ENCODE peak calls at places on chromosomes 7 and 10, in ten cellular contexts. C is cardiac muscle cell, A is cardiac fibroblast, R is IMR-90, B is GM12865, E is uterus, W is AG10803, Z is fibroblast of lung, I is astrocyte of the spinal cord, G is BJ. P is an unnamed sample.

GRCh38 chr7:111903797-111904196 is 302.4 kb downstream of the DOCK4 start:
- DNase-seq in C (no peak), A (no peak), R (no peak), B (no peak), E (no peak), W (no peak), Z (peak; percentile 6), I (no peak), G (no peak), P (no peak)

GRCh38 chr10:45354261-45354660 is 19.8 kb upstream of the ALOX5 start:
- DNase-seq in C (no peak), A (no peak), R (no peak), B (peak; percentile 63), E (no peak), W (peak; percentile 33), Z (no peak), I (no peak), G (no peak), P (no peak)

GRCh38 chr10:5219262-5219661 is 22.6 kb downstream of the AKR1C4 start:
- DNase-seq in C (no peak), A (no peak), R (no peak), B (no peak), E (no peak), W (no peak), Z (no peak), I (no peak), G (no peak), P (no peak)

GRCh38 chr7:50418934-50419333 is 31.2 kb downstream of the FIGNL1 start:
- DNase-seq in C (no peak), A (no peak), R (no peak), B (no peak), E (no peak), W (no peak), Z (no peak), I (no peak), G (no peak), P (no peak)

GRCh38 chr10:78991187-78991586 is 77.6 kb upstream of the ZMIZ1 start:
- DNase-seq in C (no peak), A (no peak), R (peak; percentile 46), B (peak; percentile 20), E (no peak), W (no peak), Z (peak; percentile 65), I (peak; percentile 29), G (no peak), P (peak; percentile 60)

GRCh38 chr7:107579881-107580715 is at the start of gene BCAP29:
- DNase-seq in C (peak; percentile 70), A (peak; percentile 60), R (peak; percentile 25), B (peak; percentile 87), E (peak; percentile 65), W (peak; percentile 57), Z (peak; percentile 61), I (peak; percentile 61), G (no peak), P (peak; percentile 66)

GRCh38 chr7:148527717-148528168 is 62.8 kb upstream of the C7orf33 start:
- DNase-seq in C (peak; percentile 87), A (peak; percentile 82), R (peak; percentile 71), B (peak; percentile 95), E (peak; percentile 32), W (peak; percentile 82), Z (peak; percentile 69), I (peak; percentile 74), G (peak; percentile 11), P (peak; percentile 93)

GRCh38 chr7:159027091-159027802 is 117.4 kb downstream of the VIPR2 start:
- DNase-seq in C (no peak), A (no peak), R (no peak), B (no peak), E (no peak), W (no peak), Z (no peak), I (no peak), G (no peak), P (peak; percentile 1)

GRCh38 chr7:71824356-71824755 is 587.8 kb downstream of the CALN1 start:
- DNase-seq in C (peak; percentile 23), A (no peak), R (no peak), B (no peak), E (no peak), W (peak; percentile 63), Z (peak; percentile 87), I (peak; percentile 89), G (no peak), P (peak; percentile 70)

GRCh38 chr7:90250601-90251303 is 5.8 kb downstream of the CFAP69 start:
- DNase-seq in C (peak; percentile 90), A (peak; percentile 89), R (peak; percentile 40), B (no peak), E (no peak), W (peak; percentile 94), Z (peak; percentile 60), I (peak; percentile 10), G (peak; percentile 69), P (peak; percentile 88)

GRCh38 chr7:130010689-130011412 is 40.3 kb downstream of the ZC3HC1 start:
- DNase-seq in C (peak; percentile 93), A (peak; percentile 94), R (peak; percentile 88), B (peak; percentile 95), E (peak; percentile 85), W (peak; percentile 88), Z (peak; percentile 79), I (peak; percentile 89), G (peak; percentile 61), P (peak; percentile 91)

GRCh38 chr7:119783799-119784198 is 489.2 kb upstream of the KCND2 start:
- DNase-seq in C (peak; percentile 68), A (peak; percentile 54), R (peak; percentile 0), B (no peak), E (no peak), W (no peak), Z (peak; percentile 49), I (peak; percentile 28), G (no peak), P (peak; percentile 44)

GRCh38 chr10:1216576-1217236 is 160.5 kb downstream of the WDR37 start:
- DNase-seq in C (no peak), A (no peak), R (no peak), B (no peak), E (no peak), W (no peak), Z (no peak), I (no peak), G (no peak), P (no peak)

GRCh38 chr10:132848306-132848705 is 62.4 kb upstream of the NKX6-2 start:
- DNase-seq in C (no peak), A (no peak), R (no peak), B (no peak), E (no peak), W (no peak), Z (no peak), I (no peak), G (no peak), P (no peak)

GRCh38 chr7:129702761-129703338 is 91.3 kb downstream of the NRF1 start:
- DNase-seq in C (no peak), A (no peak), R (no peak), B (no peak), E (no peak), W (no peak), Z (peak; percentile 26), I (peak; percentile 3), G (no peak), P (no peak)

GRCh38 chr7:129975309-129975708 is 22.5 kb upstream of the UBE2H start:
- DNase-seq in C (no peak), A (no peak), R (no peak), B (no peak), E (no peak), W (no peak), Z (no peak), I (no peak), G (no peak), P (no peak)

GRCh38 chr7:6315786-6316185 is 43.4 kb upstream of the CYTH3 start:
- DNase-seq in C (no peak), A (peak; percentile 10), R (no peak), B (no peak), E (no peak), W (no peak), Z (no peak), I (no peak), G (no peak), P (no peak)

GRCh38 chr10:58873161-58873560 is 303.3 kb upstream of the PHYHIPL start:
- DNase-seq in C (no peak), A (no peak), R (no peak), B (no peak), E (no peak), W (no peak), Z (no peak), I (no peak), G (no peak), P (no peak)

GRCh38 chr7:1675673-1676549 is 5.8 kb downstream of the ELFN1 start:
- DNase-seq in C (no peak), A (no peak), R (no peak), B (no peak), E (peak; percentile 6), W (no peak), Z (no peak), I (no peak), G (no peak), P (no peak)

GRCh38 chr7:94849636-94850208 is 57.7 kb upstream of the PPP1R9A start:
- DNase-seq in C (no peak), A (no peak), R (no peak), B (no peak), E (no peak), W (no peak), Z (no peak), I (no peak), G (no peak), P (no peak)

GRCh38 chr7:151311294-151311864 is 30.2 kb upstream of the NUB1 start:
- DNase-seq in C (no peak), A (no peak), R (no peak), B (peak; percentile 51), E (no peak), W (no peak), Z (no peak), I (no peak), G (no peak), P (peak; percentile 28)

GRCh38 chr10:96047004-96047649 is 3.7 kb downstream of the CCNJ start:
- DNase-seq in C (peak; percentile 6), A (no peak), R (no peak), B (no peak), E (no peak), W (no peak), Z (no peak), I (no peak), G (no peak), P (peak; percentile 4)
- TF ChIP-seq CTCF in C (no peak), A (no peak), R (no peak), B (no peak), E (no peak), W (no peak), Z (no peak), I (peak; percentile 1), G (no peak), P (no peak)

GRCh38 chr7:136359333-136359903 is 382.3 kb upstream of the MTPN start:
- DNase-seq in C (no peak), A (no peak), R (no peak), B (peak; percentile 90), E (no peak), W (no peak), Z (no peak), I (no peak), G (no peak), P (no peak)
- H3K4me3 ChIP-seq in C (no peak overlapping the region), A (no peak overlapping the region), R (no peak overlapping the region), B (no peak overlapping the region), E (no peak overlapping the region), W (no peak overlapping the region), Z (no peak overlapping the region), I (no peak overlapping the region), G (no peak overlapping the region), P (no peak overlapping the region)

GRCh38 chr7:74023037-74023436 is 4.9 kb upstream of the ELN start:
- DNase-seq in C (peak; percentile 51), A (peak; percentile 63), R (peak; percentile 63), B (no peak), E (peak; percentile 68), W (peak; percentile 60), Z (peak; percentile 59), I (peak; percentile 52), G (no peak), P (peak; percentile 53)
- TF ChIP-seq CTCF in C (no peak), A (no peak), R (peak; percentile 25), B (no peak), E (no peak), W (no peak), Z (no peak), I (peak; percentile 16), G (peak; percentile 37), P (no peak)

GRCh38 chr10:125064681-125065492 is 95.5 kb downstream of the CTBP2 start:
- DNase-seq in C (peak; percentile 80), A (peak; percentile 64), R (peak; percentile 49), B (peak; percentile 90), E (no peak), W (peak; percentile 94), Z (peak; percentile 91), I (peak; percentile 76), G (peak; percentile 66), P (peak; percentile 55)
- H3K4me3 ChIP-seq in C (no peak overlapping the region), A (no peak overlapping the region), R (no peak overlapping the region), B (no peak overlapping the region), E (no peak overlapping the region), W (no peak overlapping the region), Z (no peak overlapping the region), I (no peak overlapping the region), G (no peak overlapping the region), P (no peak overlapping the region)